ENCODE peak calls at places on chromosomes 16 and 17, in nine cellular contexts. L is IMR-90; Q is activated naive CD4-positive, alpha-beta T cell treated with anti-CD3 and anti-CD28 coated beads for 36 hours; U is astrocyte of the cerebellum; Z is activated CD4-positive, alpha-beta T cell treated with anti-CD3 and anti-CD28 coated beads, Interleukin-2, amount 50 U/mL, for 1 hour; X is fibroblast of the aortic adventitia; P is amygdala; I is midbrain; N is ELR. D is an unnamed sample.

GRCh38 chr17:58227733-58228132 is 8.7 kb upstream of the MKS1 start:
- DNase-seq in U (no peak), X (no peak), P (no peak), I (no peak), N (no peak), Q (no peak), Z (no peak), L (no peak), D (no peak)

GRCh38 chr17:78806451-78806850 is 24.4 kb upstream of the CYTH1 start:
- DNase-seq in X (no peak), L (no peak), Z (no peak), Q (peak), P (no peak), U (no peak), N (peak), I (no peak), D (no peak)

GRCh38 chr17:6480325-6480675 is 36.0 kb downstream of the PIMREG start:
- DNase-seq in I (no peak), Z (no peak), L (no peak), X (no peak), Q (no peak), U (no peak), N (no peak), P (no peak), D (no peak)

GRCh38 chr17:59038734-59039133 is 67.9 kb downstream of the TRIM37 start:
- DNase-seq in Z (no peak), U (no peak), L (peak), I (no peak), Q (peak), X (peak), P (no peak), N (peak), D (no peak)

GRCh38 chr17:45144199-45145034 is 3.9 kb upstream of the HEXIM1 start:
- DNase-seq in U (no peak), Q (no peak), P (no peak), Z (no peak), L (no peak), N (peak), X (no peak), I (peak), D (peak)

GRCh38 chr16:380837-381787 is 666 bp downstream of the PGAP6 start:
- DNase-seq in L (peak), I (no peak), Z (peak), X (no peak), Q (no peak), U (no peak), P (no peak), N (peak), D (peak)

GRCh38 chr17:72984145-72984924 is 108.2 kb downstream of the SLC39A11 start:
- DNase-seq in I (no peak), N (peak), Z (no peak), L (peak), P (no peak), U (peak), Q (no peak), X (peak), D (no peak)

GRCh38 chr16:3906363-3906762 is 25.9 kb upstream of the CREBBP start:
- DNase-seq in U (no peak), P (no peak), Q (no peak), X (no peak), Z (no peak), I (no peak), L (no peak), N (no peak), D (no peak)

GRCh38 chr17:72116692-72117469 is 3.9 kb upstream of the SOX9 start:
- DNase-seq in P (no peak), L (peak), N (peak), I (no peak), Z (no peak), U (no peak), Q (no peak), X (no peak), D (no peak)

GRCh38 chr17:76331083-76331482 is 22.6 kb downstream of the PRPSAP1 start:
- DNase-seq in U (no peak), X (no peak), N (no peak), Q (no peak), L (no peak), P (no peak), I (no peak), Z (no peak), D (no peak)

GRCh38 chr17:49776864-49777263 is 11.6 kb upstream of the KAT7 start:
- DNase-seq in L (no peak), I (no peak), Q (no peak), P (peak), N (no peak), X (peak), U (no peak), Z (no peak), D (no peak)

GRCh38 chr17:50347087-50347893 is 1.4 kb downstream of the XYLT2 start:
- DNase-seq in Z (no peak), N (peak), U (no peak), P (no peak), X (no peak), I (no peak), L (peak), Q (no peak), D (no peak)

GRCh38 chr17:31008374-31009035 is 37.7 kb downstream of the RNF135 start:
- DNase-seq in U (no peak), L (peak), Z (peak), X (peak), P (peak), I (peak), N (peak), Q (peak), D (peak)

GRCh38 chr17:74118504-74118903 is 85.0 kb upstream of the RPL38 start:
- DNase-seq in L (no peak), U (no peak), Z (no peak), P (no peak), N (no peak), X (no peak), I (no peak), Q (no peak), D (peak)

GRCh38 chr17:31074772-31075538 is 19.8 kb upstream of the NF1 start:
- DNase-seq in U (peak), Q (no peak), N (peak), I (no peak), X (peak), Z (no peak), P (no peak), L (peak), D (no peak)

GRCh38 chr17:3682033-3682432 is 13.4 kb downstream of the EMC6 start:
- DNase-seq in L (no peak), Z (no peak), X (no peak), N (no peak), P (no peak), Q (no peak), U (no peak), I (no peak), D (no peak)

GRCh38 chr17:60109161-60109560 is 30.4 kb upstream of the HEATR6 start:
- DNase-seq in U (no peak), Z (no peak), X (no peak), I (no peak), N (no peak), P (no peak), L (no peak), Q (no peak), D (no peak)

GRCh38 chr17:20275653-20276052 is 191.7 kb downstream of the LGALS9B start:
- DNase-seq in Z (no peak), P (no peak), X (no peak), I (no peak), L (no peak), Q (peak), U (no peak), N (no peak), D (no peak)

GRCh38 chr16:69693916-69694315 is 32.4 kb downstream of the NQO1 start:
- DNase-seq in Z (no peak), U (no peak), N (no peak), I (no peak), Q (no peak), X (no peak), L (no peak), P (no peak), D (no peak)

GRCh38 chr17:76726231-76726765 is at the start of gene JMJD6:
- DNase-seq in U (peak), Z (no peak), Q (peak), N (peak), X (peak), P (peak), L (peak), I (peak), D (peak)

GRCh38 chr17:27754549-27754948 is 45.8 kb downstream of the NOS2 start:
- DNase-seq in Z (no peak), L (no peak), X (no peak), N (no peak), P (no peak), I (no peak), U (no peak), Q (no peak), D (no peak)

GRCh38 chr16:27625050-27625697 is 75.2 kb downstream of the KATNIP start:
- DNase-seq in Z (no peak), I (no peak), X (peak), L (peak), N (no peak), P (no peak), U (no peak), Q (no peak), D (no peak)

GRCh38 chr16:12390644-12391043 is 413.0 kb downstream of the CPPED1 start:
- DNase-seq in N (peak), L (peak), I (no peak), Z (no peak), U (no peak), X (peak), Q (no peak), P (no peak), D (no peak)

GRCh38 chr16:4263504-4264436 is 9.1 kb downstream of the TFAP4 start:
- DNase-seq in X (peak), Z (no peak), U (no peak), I (no peak), P (no peak), Q (no peak), N (peak), L (peak), D (peak)

GRCh38 chr17:27845264-27846041 is 45.1 kb upstream of the NOS2 start:
- DNase-seq in N (no peak), Q (no peak), Z (no peak), X (no peak), P (no peak), L (no peak), I (no peak), U (no peak), D (no peak)

GRCh38 chr16:85166281-85166680 is 54.0 kb upstream of the CIBAR2 start:
- DNase-seq in N (no peak), I (no peak), Q (no peak), P (no peak), X (no peak), Z (no peak), U (no peak), L (peak), D (no peak)

GRCh38 chr17:64411999-64412771 is 21.5 kb upstream of the PECAM1 start:
- DNase-seq in P (peak), N (peak), U (no peak), L (no peak), X (peak), Z (no peak), Q (no peak), I (peak), D (peak)

GRCh38 chr17:57010495-57010894 is 32.6 kb downstream of the SCPEP1 start:
- DNase-seq in P (no peak), Z (no peak), I (no peak), Q (no peak), U (no peak), X (no peak), N (no peak), L (no peak), D (no peak)

GRCh38 chr17:40362696-40363479 is 1.6 kb downstream of the GJD3 start:
- DNase-seq in L (peak), U (no peak), X (peak), P (no peak), Q (peak), N (peak), Z (peak), I (no peak), D (peak)

GRCh38 chr17:38333635-38334295 is 10.0 kb downstream of the GPR179 start:
- DNase-seq in U (no peak), N (peak), L (no peak), I (no peak), Q (peak), X (no peak), P (peak), Z (peak), D (no peak)

GRCh38 chr16:57373117-57373947 is 1.0 kb downstream of the CX3CL1 start:
- DNase-seq in N (no peak), I (no peak), P (no peak), Z (no peak), L (no peak), X (no peak), Q (no peak), U (no peak), D (no peak)

GRCh38 chr17:61799812-61800484 is 63.4 kb downstream of the BRIP1 start:
- DNase-seq in Z (no peak), I (no peak), Q (no peak), L (no peak), P (no peak), N (no peak), X (no peak), U (no peak), D (no peak)

GRCh38 chr16:25413962-25414361 is 156.3 kb upstream of the ZKSCAN2 start:
- DNase-seq in N (peak), X (peak), I (no peak), Q (no peak), P (no peak), L (no peak), U (no peak), Z (no peak), D (no peak)

D was measured in sciatic nerve.